ENCODE peak calls at places on chromosomes 7 and 10, in six cellular contexts. M is brain microvascular endothelial cell; O is CD8-positive, alpha-beta T cell; V is fibroblast of pulmonary artery; F is stomach; N is colonic mucosa. T is an unnamed sample.

GRCh38 chr7:82078807-82079206 is 309.0 kb upstream of the HGF start:
- DNase-seq in M (no peak), O (no peak), V (no peak), F (no peak), N (no peak), T (no peak)

GRCh38 chr7:27600247-27600646 is 62.4 kb downstream of the HIBADH start:
- DNase-seq in M (no peak), O (no peak), V (peak), F (no peak), N (no peak), T (peak)

GRCh38 chr10:88395677-88396076 is 187.4 kb downstream of the RNLS start:
- DNase-seq in M (no peak), O (no peak), V (peak), F (no peak), N (no peak), T (peak)

GRCh38 chr10:90138844-90139243 is 437.5 kb downstream of the KIF20B start:
- DNase-seq in M (peak), O (no peak), V (peak), F (no peak), N (no peak), T (peak)

GRCh38 chr7:30093351-30094019 is 41.3 kb upstream of the MTURN start:
- DNase-seq in M (no peak), O (no peak), V (peak), F (no peak), N (no peak), T (peak)

GRCh38 chr7:55593515-55594318 is 21.4 kb upstream of the VOPP1 start:
- DNase-seq in M (peak), O (peak), V (peak), F (peak), N (peak), T (peak)

GRCh38 chr7:32802305-32802910 is 89.2 kb downstream of the KBTBD2 start:
- DNase-seq in M (no peak), O (no peak), V (no peak), F (no peak), N (no peak), T (no peak)

GRCh38 chr10:45181483-45181882 is 133.9 kb downstream of the OR13A1 start:
- DNase-seq in M (peak), O (no peak), V (peak), F (no peak), N (peak), T (peak)

GRCh38 chr10:84510121-84510520 is 181.7 kb downstream of the CCSER2 start:
- DNase-seq in M (peak), O (no peak), V (peak), F (no peak), N (no peak), T (peak)

GRCh38 chr7:12729112-12729511 is 41.7 kb downstream of the ARL4A start:
- DNase-seq in M (peak), O (no peak), V (peak), F (peak), N (peak), T (peak)

GRCh38 chr7:82444220-82445049 is 858 bp upstream of the CACNA2D1 start:
- DNase-seq in M (no peak), O (no peak), V (peak), F (peak), N (peak), T (no peak)

GRCh38 chr7:106358103-106358663 is 73.4 kb upstream of the NAMPT start:
- DNase-seq in M (peak), O (no peak), V (peak), F (no peak), N (no peak), T (peak)

GRCh38 chr10:71963756-71964668 is at the start of gene CHST3:
- DNase-seq in M (no peak), O (no peak), V (peak), F (peak), N (peak), T (peak)

GRCh38 chr7:136911362-136911761 is 42.9 kb downstream of the CHRM2 start:
- DNase-seq in M (peak), O (no peak), V (no peak), F (no peak), N (no peak), T (no peak)

GRCh38 chr7:33444501-33444900 is 315.1 kb downstream of the BBS9 start:
- DNase-seq in M (no peak), O (no peak), V (peak), F (no peak), N (peak), T (peak)

GRCh38 chr10:100879741-100880360 is 32.9 kb upstream of the SLF2 start:
- DNase-seq in M (no peak), O (no peak), V (no peak), F (no peak), N (no peak), T (no peak)

GRCh38 chr7:85659364-85659763 is 472.5 kb upstream of the SEMA3D start:
- DNase-seq in M (no peak), O (no peak), V (peak), F (no peak), N (no peak), T (peak)

GRCh38 chr10:60661627-60662026 is 116.7 kb upstream of the CDK1 start:
- DNase-seq in M (peak), O (no peak), V (peak), F (no peak), N (no peak), T (peak)

DNA sequence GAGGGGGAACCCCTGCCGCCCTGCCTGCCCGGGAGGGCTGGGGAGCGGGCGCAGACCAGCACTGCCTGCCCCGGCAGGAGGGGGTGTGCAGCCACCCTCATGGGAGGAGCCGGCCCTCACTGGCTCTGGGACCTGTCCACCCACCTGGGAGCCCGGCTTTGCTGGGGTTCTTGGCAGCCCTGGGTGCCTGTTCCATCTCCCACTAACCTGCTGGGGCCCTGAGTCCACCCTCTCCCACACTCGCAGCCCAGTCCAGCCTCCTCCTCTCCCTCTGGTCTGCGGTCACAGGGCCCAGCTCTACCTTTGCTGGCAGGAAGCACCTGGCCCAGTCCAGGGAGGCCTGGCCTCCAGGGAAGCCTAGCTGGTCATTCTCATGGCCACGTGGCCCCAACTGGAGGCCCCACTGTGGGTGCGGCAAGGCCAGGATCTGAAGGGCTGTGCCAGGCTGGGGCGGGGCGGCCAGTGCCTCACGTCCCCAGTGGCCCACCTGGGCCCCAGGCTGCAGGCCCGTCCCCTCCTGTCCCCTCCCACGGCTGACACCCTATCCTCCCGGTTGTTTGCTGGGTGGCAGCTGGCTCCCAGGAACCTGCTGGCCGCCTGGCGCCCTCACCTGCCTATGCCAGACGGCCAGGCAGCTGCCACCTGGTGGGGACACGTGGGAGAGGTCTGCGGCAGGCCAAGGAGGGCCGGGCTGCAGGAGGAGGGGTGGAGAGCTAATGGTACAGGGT is at the start of gene TMEM184A:
- DNase-seq in M (no peak), O (no peak), V (no peak), F (peak), N (peak), T (no peak)
- TF ChIP-seq CTCF in M (peak), O (peak), V (peak), F (peak), N (peak), T (no peak)

GRCh38 chr7:155107126-155107525 is 37.0 kb downstream of the HTR5A start:
- DNase-seq in M (no peak), O (no peak), V (no peak), F (no peak), N (no peak), T (no peak)

GRCh38 chr7:155104913-155105312 is 34.8 kb downstream of the HTR5A start:
- DNase-seq in M (no peak), O (no peak), V (no peak), F (no peak), N (peak), T (no peak)

GRCh38 chr7:155106356-155106755 is 36.2 kb downstream of the HTR5A start:
- DNase-seq in M (no peak), O (no peak), V (no peak), F (no peak), N (no peak), T (no peak)

GRCh38 chr7:155108144-155108901 is 38.2 kb downstream of the HTR5A start:
- DNase-seq in M (no peak), O (no peak), V (no peak), F (no peak), N (no peak), T (no peak)
- H3K4me3 ChIP-seq in M (no peak), O (no peak), V (no peak), F (no peak), N (no peak), T (no peak)

DNA sequence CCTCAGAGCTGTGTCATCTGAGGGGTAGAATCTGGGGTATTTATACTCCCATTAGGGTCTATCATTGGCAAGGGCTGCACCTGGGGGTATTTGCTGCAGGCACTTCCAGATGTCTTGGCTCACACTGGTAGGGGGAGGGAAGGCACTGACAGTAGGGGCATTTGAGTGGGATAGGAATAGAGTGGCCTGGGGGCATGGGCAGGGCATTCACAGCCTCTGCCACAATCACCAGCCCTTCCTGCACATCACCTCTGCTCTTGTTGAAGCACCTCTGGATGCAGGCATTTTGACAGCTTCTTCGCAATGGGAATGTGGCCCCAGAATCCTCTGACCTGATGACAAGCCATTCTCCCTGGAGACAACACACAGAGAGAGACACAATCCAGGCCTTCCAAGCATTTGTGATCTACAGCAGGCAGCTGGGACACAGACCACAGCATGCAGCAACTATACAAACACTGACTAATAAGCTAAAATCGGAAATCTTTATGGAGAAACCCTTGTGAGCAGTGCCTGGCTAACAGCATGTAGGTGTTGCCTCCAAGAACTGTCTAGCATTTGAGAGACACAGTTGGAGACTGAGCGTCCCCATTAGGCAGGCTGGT is 178.5 kb downstream of the KCNMA1 start:
- DNase-seq in M (peak), O (no peak), V (peak), F (no peak), N (no peak), T (no peak)
- TF ChIP-seq CTCF in M (no peak), O (no peak), V (no peak), F (no peak), N (no peak), T (no peak)

GRCh38 chr7:139661043-139661440 is 116.8 kb downstream of the HIPK2 start:
- DNase-seq in M (no peak), O (no peak), V (no peak), F (no peak), N (no peak), T (no peak)

GRCh38 chr7:139659922-139660316 is 117.9 kb downstream of the HIPK2 start:
- DNase-seq in M (no peak), O (no peak), V (no peak), F (no peak), N (no peak), T (no peak)

GRCh38 chr7:139657749-139658148 is 120.0 kb downstream of the HIPK2 start:
- DNase-seq in M (no peak), O (no peak), V (no peak), F (no peak), N (no peak), T (no peak)

GRCh38 chr7:139660317-139661042 is 117.3 kb downstream of the HIPK2 start:
- DNase-seq in M (no peak), O (no peak), V (no peak), F (peak), N (peak), T (no peak)

GRCh38 chr7:139658919-139659675 is 118.7 kb downstream of the HIPK2 start:
- DNase-seq in M (no peak), O (no peak), V (no peak), F (no peak), N (no peak), T (no peak)
- H3K4me3 ChIP-seq in M (no peak), O (no peak), V (no peak), F (no peak), N (no peak), T (no peak)

GRCh38 chr10:91880310-91880709 is 29.0 kb downstream of the FGFBP3 start:
- DNase-seq in M (no peak), O (no peak), V (no peak), F (no peak), N (peak), T (no peak)
- TF ChIP-seq CTCF in M (peak), O (no peak), V (no peak), F (no peak), N (no peak), T (no peak)

DNA sequence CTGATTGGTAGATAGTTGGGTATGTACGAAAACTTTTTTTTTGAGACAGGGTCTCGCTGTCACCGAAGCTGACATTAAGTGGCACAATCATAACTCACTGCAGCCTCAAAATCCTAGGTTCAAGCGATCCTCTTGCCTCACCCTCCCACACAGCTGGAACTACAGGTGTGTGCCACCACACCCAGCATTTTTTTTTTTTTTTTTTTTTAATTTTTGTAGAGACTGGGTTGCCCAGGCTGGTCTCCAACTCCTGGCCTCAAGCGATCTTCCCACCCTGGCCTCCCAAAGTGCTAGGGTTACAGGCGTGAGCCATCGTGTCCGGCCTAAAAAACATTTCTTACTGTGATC is 1.5 kb upstream of the LRRC27 start:
- DNase-seq in M (no peak), O (no peak), V (no peak), F (no peak), N (no peak), T (no peak)
- H3K4me3 ChIP-seq in M (peak), O (peak), V (peak), F (peak), N (peak), T (peak)

DNA sequence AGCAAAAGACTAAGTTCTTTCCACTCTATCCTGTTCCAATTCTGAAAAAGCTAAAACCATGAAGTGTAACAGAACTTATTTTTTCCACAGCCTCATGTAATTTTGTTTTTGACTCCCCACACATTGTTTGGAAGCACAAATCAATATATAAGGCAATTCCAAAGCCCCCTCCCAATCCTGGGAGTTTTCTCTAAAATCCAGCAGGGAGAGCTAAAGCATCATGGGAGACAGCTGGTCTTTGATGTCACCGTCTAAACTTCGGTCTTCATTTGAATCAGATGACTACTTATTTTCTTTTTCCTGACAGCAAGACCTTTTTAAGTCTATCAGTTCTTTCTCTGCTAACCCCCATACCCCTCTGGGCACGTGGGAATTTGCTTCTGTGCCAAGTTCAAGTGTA is 33.3 kb upstream of the PON1 start:
- DNase-seq in M (no peak), O (no peak), V (peak), F (no peak), N (no peak), T (no peak)
- TF ChIP-seq CTCF in M (peak), O (no peak), V (peak), F (no peak), N (no peak), T (no peak)

DNA sequence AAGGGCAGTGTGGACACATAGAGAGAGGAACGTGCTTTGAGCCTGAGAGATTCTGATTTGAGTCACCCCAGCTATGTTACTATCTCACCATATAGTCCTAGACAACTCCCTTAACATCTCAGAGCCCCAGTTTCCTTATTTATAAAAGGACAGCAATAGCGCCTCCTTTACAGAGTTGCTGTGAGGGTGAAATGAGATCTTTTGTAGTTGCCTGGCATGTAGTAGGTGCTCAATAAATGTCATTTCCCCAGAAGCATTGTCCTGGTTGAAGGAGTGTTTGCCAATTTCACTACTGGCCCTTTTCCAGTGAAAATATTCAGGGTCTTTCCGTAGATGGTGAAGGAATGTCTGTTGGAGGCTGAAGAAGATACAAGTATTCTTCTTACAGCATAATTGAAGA is 51.3 kb upstream of the FAM180A start:
- DNase-seq in M (no peak), O (no peak), V (no peak), F (no peak), N (no peak), T (no peak)
- H3K4me3 ChIP-seq in M (no peak), O (no peak), V (no peak), F (no peak), N (no peak), T (no peak)

T was measured in fibroblast of mammary gland.